ENCODE peak calls at places on chromosome 19, in six cellular contexts. U is H1; V is activated CD8-positive, alpha-beta memory T cell treated with anti-CD3 and anti-CD28 coated beads, Interleukin-2, amount 50 U/mL, for 4 hours; C is heart left ventricle; H is activated T-cell treated with anti-CD3 and anti-CD28 coated beads, Interleukin-2, amount 50 U/mL, for 1 hour; S is neural progenitor cell. Y is an unnamed sample.

GRCh38 chr19:40614595-40615411 is 13.6 kb downstream of the LTBP4 start:
- DNase-seq in U (no peak), V (peak; percentile 95), C (peak; percentile 85), H (peak; percentile 87), S (peak; percentile 92), Y (peak; percentile 94)

GRCh38 chr19:50379602-50380001 is 3.3 kb downstream of the NR1H2 start:
- DNase-seq in U (no peak), V (no peak), C (no peak), H (no peak), S (no peak), Y (no peak)

GRCh38 chr19:1384478-1385110 is 887 bp downstream of the NDUFS7 start:
- DNase-seq in U (no peak), V (no peak), C (no peak), H (no peak), S (no peak), Y (no peak)

GRCh38 chr19:5808120-5808816 is 3.4 kb downstream of the NRTN start:
- DNase-seq in U (no peak), V (no peak), C (no peak), H (no peak), S (no peak), Y (no peak)

GRCh38 chr19:44653977-44654784 is 10.5 kb downstream of the PVR start:
- DNase-seq in U (no peak), V (peak; percentile 62), C (peak; percentile 88), H (peak; percentile 66), S (peak; percentile 80), Y (peak; percentile 70)

GRCh38 chr19:17855333-17856152 is 4.2 kb upstream of the RPL18A start:
- DNase-seq in U (no peak), V (peak; percentile 94), C (peak; percentile 94), H (peak; percentile 94), S (peak; percentile 89), Y (peak; percentile 90)

GRCh38 chr19:40396886-40397567 is 7.0 kb upstream of the HIPK4 start:
- DNase-seq in U (no peak), V (no peak), C (no peak), H (no peak), S (no peak), Y (no peak)

GRCh38 chr19:38004505-38005223 is 97.7 kb downstream of the SIPA1L3 start:
- DNase-seq in U (no peak), V (no peak), C (peak; percentile 81), H (no peak), S (peak; percentile 92), Y (peak; percentile 91)

GRCh38 chr19:10226376-10227214 is 4.5 kb downstream of the S1PR2 start:
- DNase-seq in U (no peak), V (no peak), C (peak; percentile 80), H (no peak), S (no peak), Y (no peak)

GRCh38 chr19:1065606-1066109 is 1.3 kb upstream of the ARHGAP45 start:
- DNase-seq in U (no peak), V (no peak), C (no peak), H (no peak), S (no peak), Y (peak; percentile 94)

GRCh38 chr19:18895038-18895827 is 725 bp downstream of the CERS1 start:
- DNase-seq in U (no peak), V (no peak), C (no peak), H (no peak), S (peak; percentile 90), Y (peak; percentile 92)

Y was measured in islet precursor cell.